ENCODE peak calls at places on chromosomes 11 and 22, in eight cellular contexts. One of them, this sample, is unnamed.
A peak's percentile ranks its signal among the peaks of the same experiment; 100 is the strongest.

GRCh38 chr11:68661014-68661413 is 23.3 kb upstream of the GAL start:
- DNase-seq in SK-N-SH: no peak
- DNase-seq in MM.1S: no peak
- DNase-seq in neural progenitor cell: no peak
- DNase-seq in K562: no peak
- DNase-seq in endothelial cell of umbilical vein: no peak
- DNase-seq in fibroblast of lung: no peak
- DNase-seq in IMR-90: no peak
- DNase-seq in this sample: no peak

GRCh38 chr11:70467196-70468085 is 69.1 kb downstream of the CTTN start:
- DNase-seq in K562: peak; percentile 82
- DNase-seq in endothelial cell of umbilical vein: peak; percentile 51
- DNase-seq in SK-N-SH: peak; percentile 85
- DNase-seq in neural progenitor cell: peak; percentile 80
- DNase-seq in fibroblast of lung: no peak
- DNase-seq in MM.1S: peak; percentile 36
- DNase-seq in IMR-90: peak; percentile 39
- DNase-seq in this sample: no peak

GRCh38 chr22:23712256-23712655 is 21.4 kb downstream of the RGL4 start:
- DNase-seq in MM.1S: no peak
- DNase-seq in IMR-90: no peak
- DNase-seq in SK-N-SH: no peak
- DNase-seq in endothelial cell of umbilical vein: no peak
- DNase-seq in neural progenitor cell: no peak
- DNase-seq in fibroblast of lung: no peak
- DNase-seq in K562: no peak
- DNase-seq in this sample: no peak

GRCh38 chr11:313787-314547 is at the start of gene IFITM1:
- DNase-seq in neural progenitor cell: peak; percentile 60
- DNase-seq in MM.1S: peak; percentile 55
- DNase-seq in endothelial cell of umbilical vein: peak; percentile 57
- DNase-seq in K562: no peak
- DNase-seq in IMR-90: peak; percentile 84
- DNase-seq in SK-N-SH: no peak
- DNase-seq in fibroblast of lung: peak; percentile 68
- DNase-seq in this sample: peak; percentile 60

GRCh38 chr11:116984186-116984585 is 114.0 kb downstream of the SIK3 start:
- DNase-seq in fibroblast of lung: peak; percentile 76
- DNase-seq in endothelial cell of umbilical vein: no peak
- DNase-seq in neural progenitor cell: no peak
- DNase-seq in IMR-90: peak; percentile 75
- DNase-seq in K562: no peak
- DNase-seq in MM.1S: no peak
- DNase-seq in SK-N-SH: no peak
- DNase-seq in this sample: peak; percentile 70

GRCh38 chr11:8963569-8964323 is 496 bp downstream of the TMEM9B start:
- DNase-seq in SK-N-SH: peak; percentile 85
- DNase-seq in K562: peak; percentile 71
- DNase-seq in MM.1S: peak; percentile 82
- DNase-seq in neural progenitor cell: peak; percentile 85
- DNase-seq in IMR-90: no peak
- DNase-seq in endothelial cell of umbilical vein: no peak
- DNase-seq in fibroblast of lung: peak; percentile 65
- DNase-seq in this sample: peak; percentile 44

GRCh38 chr22:35634981-35635540 is 13.2 kb upstream of the APOL6 start:
- DNase-seq in endothelial cell of umbilical vein: no peak
- DNase-seq in SK-N-SH: no peak
- DNase-seq in fibroblast of lung: peak; percentile 26
- DNase-seq in neural progenitor cell: no peak
- DNase-seq in K562: peak; percentile 42
- DNase-seq in IMR-90: peak; percentile 8
- DNase-seq in MM.1S: no peak
- DNase-seq in this sample: no peak

GRCh38 chr11:128767518-128767917 is 73.6 kb downstream of the FLI1 start:
- DNase-seq in endothelial cell of umbilical vein: no peak
- DNase-seq in neural progenitor cell: no peak
- DNase-seq in MM.1S: no peak
- DNase-seq in fibroblast of lung: peak; percentile 80
- DNase-seq in SK-N-SH: no peak
- DNase-seq in K562: no peak
- DNase-seq in IMR-90: peak; percentile 60
- DNase-seq in this sample: peak; percentile 69

GRCh38 chr11:64357904-64358535 is 942 bp upstream of the RPS6KA4 start:
- DNase-seq in IMR-90: no peak
- DNase-seq in endothelial cell of umbilical vein: no peak
- DNase-seq in MM.1S: no peak
- DNase-seq in SK-N-SH: peak; percentile 63
- DNase-seq in neural progenitor cell: no peak
- DNase-seq in fibroblast of lung: peak; percentile 18
- DNase-seq in K562: peak; percentile 69
- DNase-seq in this sample: no peak

GRCh38 chr22:50544746-50545253 is 899 bp upstream of the KLHDC7B start:
- DNase-seq in fibroblast of lung: no peak
- DNase-seq in endothelial cell of umbilical vein: no peak
- DNase-seq in neural progenitor cell: no peak
- DNase-seq in SK-N-SH: no peak
- DNase-seq in IMR-90: no peak
- DNase-seq in MM.1S: no peak
- DNase-seq in K562: no peak
- DNase-seq in this sample: no peak

GRCh38 chr11:116692318-116693106 is 80.3 kb downstream of the BUD13 start:
- DNase-seq in SK-N-SH: peak; percentile 14
- DNase-seq in MM.1S: no peak
- DNase-seq in endothelial cell of umbilical vein: no peak
- DNase-seq in fibroblast of lung: no peak
- DNase-seq in K562: no peak
- DNase-seq in IMR-90: no peak
- DNase-seq in neural progenitor cell: no peak
- DNase-seq in this sample: no peak

GRCh38 chr22:49307071-49307830 is 520.4 kb downstream of the BRD1 start:
- DNase-seq in endothelial cell of umbilical vein: no peak
- DNase-seq in neural progenitor cell: no peak
- DNase-seq in fibroblast of lung: no peak
- DNase-seq in K562: no peak
- DNase-seq in SK-N-SH: no peak
- DNase-seq in IMR-90: no peak
- DNase-seq in MM.1S: no peak
- DNase-seq in this sample: no peak

GRCh38 chr11:35944503-35945136 is 758 bp downstream of the LDLRAD3 start:
- DNase-seq in K562: no peak
- DNase-seq in endothelial cell of umbilical vein: no peak
- DNase-seq in fibroblast of lung: peak; percentile 15
- DNase-seq in SK-N-SH: peak; percentile 56
- DNase-seq in neural progenitor cell: peak; percentile 33
- DNase-seq in IMR-90: no peak
- DNase-seq in MM.1S: no peak
- DNase-seq in this sample: peak; percentile 6

GRCh38 chr22:32473388-32473952 is 1.1 kb upstream of the FBXO7 start:
- DNase-seq in IMR-90: peak; percentile 70
- DNase-seq in K562: peak; percentile 25
- DNase-seq in endothelial cell of umbilical vein: peak; percentile 81
- DNase-seq in SK-N-SH: peak; percentile 61
- DNase-seq in MM.1S: peak; percentile 73
- DNase-seq in fibroblast of lung: peak; percentile 47
- DNase-seq in neural progenitor cell: peak; percentile 64
- DNase-seq in this sample: peak; percentile 31

GRCh38 chr11:9972917-9973504 is 309.1 kb downstream of the SWAP70 start:
- DNase-seq in fibroblast of lung: peak; percentile 39
- DNase-seq in neural progenitor cell: peak; percentile 45
- DNase-seq in endothelial cell of umbilical vein: peak; percentile 74
- DNase-seq in K562: peak; percentile 40
- DNase-seq in SK-N-SH: peak; percentile 67
- DNase-seq in IMR-90: peak; percentile 70
- DNase-seq in MM.1S: peak; percentile 48
- DNase-seq in this sample: no peak

GRCh38 chr11:27025312-27025955 is 15.2 kb upstream of the BBOX1 start:
- DNase-seq in neural progenitor cell: no peak
- DNase-seq in K562: no peak
- DNase-seq in MM.1S: no peak
- DNase-seq in SK-N-SH: no peak
- DNase-seq in fibroblast of lung: no peak
- DNase-seq in endothelial cell of umbilical vein: no peak
- DNase-seq in IMR-90: no peak
- DNase-seq in this sample: no peak

GRCh38 chr22:45001653-45002052 is 8.2 kb downstream of the PHF21B start:
- DNase-seq in IMR-90: no peak
- DNase-seq in K562: no peak
- DNase-seq in neural progenitor cell: no peak
- DNase-seq in fibroblast of lung: no peak
- DNase-seq in endothelial cell of umbilical vein: no peak
- DNase-seq in SK-N-SH: no peak
- DNase-seq in MM.1S: no peak
- DNase-seq in this sample: no peak

GRCh38 chr11:126647735-126648134 is 292.2 kb downstream of the ST3GAL4 start:
- DNase-seq in SK-N-SH: no peak
- DNase-seq in MM.1S: no peak
- DNase-seq in fibroblast of lung: peak; percentile 92
- DNase-seq in IMR-90: peak; percentile 87
- DNase-seq in K562: no peak
- DNase-seq in endothelial cell of umbilical vein: no peak
- DNase-seq in neural progenitor cell: peak; percentile 30
- DNase-seq in this sample: peak; percentile 88

GRCh38 chr11:126640186-126640585 is 284.7 kb downstream of the ST3GAL4 start:
- DNase-seq in endothelial cell of umbilical vein: no peak
- DNase-seq in K562: no peak
- DNase-seq in SK-N-SH: no peak
- DNase-seq in IMR-90: no peak
- DNase-seq in neural progenitor cell: peak; percentile 46
- DNase-seq in fibroblast of lung: no peak
- DNase-seq in MM.1S: no peak
- DNase-seq in this sample: no peak

GRCh38 chr11:126646701-126647209 is 291.3 kb downstream of the ST3GAL4 start:
- DNase-seq in fibroblast of lung: peak; percentile 74
- DNase-seq in MM.1S: no peak
- DNase-seq in SK-N-SH: no peak
- DNase-seq in IMR-90: peak; percentile 44
- DNase-seq in neural progenitor cell: no peak
- DNase-seq in endothelial cell of umbilical vein: no peak
- DNase-seq in K562: no peak
- DNase-seq in this sample: peak; percentile 63

GRCh38 chr11:126645206-126645605 is 289.7 kb downstream of the ST3GAL4 start:
- DNase-seq in neural progenitor cell: no peak
- DNase-seq in SK-N-SH: no peak
- DNase-seq in fibroblast of lung: peak; percentile 81
- DNase-seq in IMR-90: no peak
- DNase-seq in K562: no peak
- DNase-seq in endothelial cell of umbilical vein: no peak
- DNase-seq in MM.1S: no peak
- DNase-seq in this sample: peak; percentile 69
- H3K4me2 ChIP-seq in neural progenitor cell: no peak overlapping the region
- H3K4me2 ChIP-seq in SK-N-SH: no peak overlapping the region
- H3K4me2 ChIP-seq in fibroblast of lung: no peak overlapping the region
- H3K4me2 ChIP-seq in IMR-90: no peak overlapping the region
- H3K4me2 ChIP-seq in K562: no peak overlapping the region
- H3K4me2 ChIP-seq in endothelial cell of umbilical vein: no peak overlapping the region
- H3K4me2 ChIP-seq in MM.1S: no peak overlapping the region
- H3K4me2 ChIP-seq in this sample: peak overlapping the region; percentile 5

DNA sequence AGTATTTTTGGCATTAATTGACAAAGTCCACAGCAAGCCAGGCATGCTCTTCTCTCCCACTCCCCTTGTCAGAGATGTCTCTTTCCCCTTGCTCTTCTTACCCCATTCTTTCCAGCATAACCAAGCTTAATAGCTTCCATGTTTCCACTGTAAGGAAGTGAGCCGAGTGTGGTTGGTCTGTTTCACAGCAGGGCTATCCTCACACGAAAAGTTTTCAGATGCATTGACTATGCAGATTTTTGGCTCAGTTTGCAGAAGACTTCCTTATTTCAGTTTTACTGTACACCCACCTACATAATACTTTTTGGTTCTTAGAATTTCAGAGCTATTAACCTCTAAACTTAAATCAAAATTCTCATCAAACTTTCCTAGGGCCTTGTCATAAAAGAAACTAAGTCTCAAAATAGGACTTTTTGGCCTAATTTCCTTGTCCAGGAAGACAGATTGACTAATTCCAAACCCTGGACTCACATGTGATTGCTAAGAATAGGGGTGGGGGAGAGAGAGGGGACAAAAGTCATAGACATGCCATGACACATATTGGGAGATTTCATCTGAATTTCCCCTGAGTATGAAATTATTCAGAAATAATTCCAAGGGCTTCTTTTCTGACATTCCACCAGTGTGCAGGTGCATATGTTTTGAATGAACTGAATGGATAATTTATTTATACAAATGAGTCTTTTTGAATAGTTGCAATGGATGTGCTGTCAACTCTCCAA is 7.3 kb upstream of the EHF start:
- DNase-seq in SK-N-SH: no peak
- DNase-seq in neural progenitor cell: no peak
- DNase-seq in IMR-90: no peak
- DNase-seq in K562: no peak
- DNase-seq in fibroblast of lung: no peak
- DNase-seq in endothelial cell of umbilical vein: no peak
- DNase-seq in MM.1S: no peak
- DNase-seq in this sample: no peak
- H3K4me1 ChIP-seq in SK-N-SH: no peaks in the 10 kb centered on the region
- H3K4me1 ChIP-seq in neural progenitor cell: no peaks in the 10 kb centered on the region
- H3K4me1 ChIP-seq in IMR-90: peaks cover 3% of the 10 kb centered on the region
- H3K4me1 ChIP-seq in K562: peaks cover 44% of the 10 kb centered on the region
- H3K4me1 ChIP-seq in fibroblast of lung: no peaks in the 10 kb centered on the region
- H3K4me1 ChIP-seq in endothelial cell of umbilical vein: no peaks in the 10 kb centered on the region
- H3K4me1 ChIP-seq in MM.1S: no peaks in the 10 kb centered on the region
- H3K4me1 ChIP-seq in this sample: no peaks in the 10 kb centered on the region

DNA sequence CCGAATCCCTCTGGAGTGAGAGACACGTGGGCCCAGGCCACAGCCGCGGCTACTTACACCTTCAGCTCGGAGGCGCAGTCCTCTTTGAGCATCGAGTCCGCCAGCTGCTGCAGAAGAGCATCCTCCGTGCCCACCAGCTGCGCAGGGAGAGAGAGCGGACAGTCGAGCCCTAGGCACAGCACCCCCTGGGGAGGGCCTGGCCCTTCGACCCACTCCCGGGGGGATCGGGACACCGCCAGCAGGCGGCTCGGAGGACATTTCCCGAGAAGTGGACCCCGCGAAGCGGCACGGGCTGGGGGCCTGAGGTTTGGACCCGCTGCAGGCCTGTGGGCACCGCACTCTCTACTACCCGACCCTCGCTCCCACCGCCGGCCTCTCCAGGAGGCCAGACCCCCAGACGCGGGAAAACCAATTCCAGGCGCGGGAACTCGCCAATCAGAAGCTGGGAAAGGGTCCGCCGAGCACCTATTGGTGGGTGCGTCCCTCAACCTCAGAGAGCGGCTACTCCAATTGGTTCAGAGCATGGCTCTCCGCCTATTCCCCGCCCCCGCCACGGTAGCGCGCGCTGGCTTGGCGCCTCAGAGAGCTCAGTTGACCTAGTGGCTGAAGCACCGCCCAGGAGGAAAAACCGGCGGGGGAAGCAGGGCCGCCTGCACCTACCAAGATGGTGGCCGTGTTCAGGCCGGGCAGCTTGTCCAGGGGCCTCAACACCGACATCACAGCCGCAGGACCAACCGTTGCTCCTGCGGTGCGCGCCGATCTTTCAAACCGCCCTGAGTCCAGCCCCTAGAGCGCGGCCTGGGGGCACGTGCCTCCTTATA is at the start of gene CENPM:
- DNase-seq in endothelial cell of umbilical vein: peak; percentile 96
- DNase-seq in neural progenitor cell: peak; percentile 97
- DNase-seq in fibroblast of lung: peak; percentile 91
- DNase-seq in IMR-90: peak; percentile 91
- DNase-seq in SK-N-SH: peak; percentile 85
- DNase-seq in MM.1S: peak; percentile 97
- DNase-seq in K562: peak; percentile 83
- DNase-seq in this sample: peak; percentile 82
- H2AFZ ChIP-seq in endothelial cell of umbilical vein: peak within 1 kb of the TSS; percentile 90
- H2AFZ ChIP-seq in neural progenitor cell: peak within 1 kb of the TSS; percentile 83
- H2AFZ ChIP-seq in fibroblast of lung: peak within 1 kb of the TSS; percentile 92
- H2AFZ ChIP-seq in IMR-90: peak within 1 kb of the TSS; percentile 93
- H2AFZ ChIP-seq in SK-N-SH: peak within 1 kb of the TSS; percentile 85
- H2AFZ ChIP-seq in MM.1S: peak within 1 kb of the TSS; percentile 71
- H2AFZ ChIP-seq in K562: peak within 1 kb of the TSS; percentile 95
- H2AFZ ChIP-seq in this sample: peak within 1 kb of the TSS; percentile 99

GRCh38 chr11:47502767-47503166 is 50.2 kb downstream of the CELF1 start:
- DNase-seq in IMR-90: no peak
- DNase-seq in fibroblast of lung: no peak
- DNase-seq in endothelial cell of umbilical vein: no peak
- DNase-seq in K562: no peak
- DNase-seq in SK-N-SH: no peak
- DNase-seq in neural progenitor cell: no peak
- DNase-seq in MM.1S: no peak
- DNase-seq in this sample: no peak
- H3K4me2 ChIP-seq in IMR-90: no peak overlapping the region
- H3K4me2 ChIP-seq in fibroblast of lung: no peak overlapping the region
- H3K4me2 ChIP-seq in endothelial cell of umbilical vein: no peak overlapping the region
- H3K4me2 ChIP-seq in K562: no peak overlapping the region
- H3K4me2 ChIP-seq in SK-N-SH: no peak overlapping the region
- H3K4me2 ChIP-seq in neural progenitor cell: no peak overlapping the region
- H3K4me2 ChIP-seq in MM.1S: no peak overlapping the region
- H3K4me2 ChIP-seq in this sample: no peak overlapping the region

This sample was measured in astrocyte.